ENCODE peak calls at places on chromosomes 1 and 21, in eight cellular contexts. T is GM13977, Q is AG09309, J is body of pancreas, U is astrocyte of the spinal cord, K is heart left ventricle, X is Peyer's patch, O is lower leg skin. F is an unnamed sample.

GRCh38 chr1:35269190-35269988 is 880 bp downstream of the ZMYM4 start:
- DNase-seq in K (no peak), O (no peak), J (no peak), Q (no peak), U (peak; percentile 13), T (no peak), X (no peak), F (no peak)

GRCh38 chr1:18282851-18283600 is 175.4 kb downstream of the IGSF21 start:
- DNase-seq in O (no peak), J (no peak), K (no peak), Q (no peak), T (peak; percentile 74), X (no peak), U (no peak), F (no peak)

GRCh38 chr1:2111674-2112035 is 61.4 kb downstream of the PRKCZ start:
- DNase-seq in J (no peak), O (no peak), T (no peak), K (no peak), Q (no peak), U (no peak), X (no peak), F (no peak)

GRCh38 chr1:173478099-173478555 is 992 bp downstream of the PRDX6 start:
- DNase-seq in U (peak; percentile 60), X (peak; percentile 49), T (peak; percentile 20), J (peak; percentile 82), Q (peak; percentile 50), K (peak; percentile 62), O (peak; percentile 91), F (peak; percentile 28)

GRCh38 chr1:86154581-86155060 is 2.0 kb downstream of the COL24A1 start:
- DNase-seq in O (peak; percentile 83), T (no peak), U (no peak), J (no peak), Q (peak; percentile 73), X (peak; percentile 49), K (peak; percentile 16), F (no peak)

GRCh38 chr1:84264961-84265360 is 36.5 kb upstream of the SAMD13 start:
- DNase-seq in K (no peak), X (no peak), U (no peak), O (no peak), Q (no peak), T (no peak), J (no peak), F (no peak)

GRCh38 chr1:53321776-53322602 is 5.9 kb downstream of the LRP8 start:
- DNase-seq in U (no peak), J (no peak), Q (no peak), O (no peak), K (no peak), X (no peak), T (no peak), F (no peak)

GRCh38 chr1:36497207-36497606 is 14.5 kb upstream of the CSF3R start:
- DNase-seq in Q (no peak), T (no peak), J (no peak), K (no peak), O (no peak), U (no peak), X (no peak), F (no peak)

GRCh38 chr1:174965006-174965971 is 34.5 kb upstream of the CACYBP start:
- DNase-seq in O (no peak), Q (peak; percentile 8), U (no peak), T (no peak), J (peak; percentile 26), K (no peak), X (no peak), F (no peak)

GRCh38 chr1:91755176-91755575 is 130.8 kb downstream of the TGFBR3 start:
- DNase-seq in Q (peak; percentile 57), U (no peak), X (no peak), O (peak; percentile 88), J (peak; percentile 28), K (peak; percentile 40), T (no peak), F (no peak)

GRCh38 chr1:67118191-67118590 is 16.6 kb downstream of the C1orf141 start:
- DNase-seq in T (no peak), Q (no peak), U (no peak), X (no peak), J (no peak), K (no peak), O (no peak), F (no peak)

GRCh38 chr1:198121058-198121829 is 35.6 kb upstream of the NEK7 start:
- DNase-seq in J (no peak), U (peak; percentile 90), T (no peak), X (no peak), Q (peak; percentile 47), O (no peak), K (no peak), F (no peak)

GRCh38 chr21:36729301-36729970 is 30.5 kb downstream of the SIM2 start:
- DNase-seq in X (no peak), O (peak; percentile 54), J (no peak), T (no peak), K (no peak), Q (no peak), U (no peak), F (no peak)

GRCh38 chr1:205983925-205984725 is 19.1 kb downstream of the RAB7B start:
- DNase-seq in T (peak; percentile 72), O (peak; percentile 92), U (peak; percentile 55), J (peak; percentile 86), X (peak; percentile 65), Q (no peak), K (peak; percentile 72), F (no peak)

GRCh38 chr1:223811634-223812101 is 34.1 kb downstream of the TP53BP2 start:
- DNase-seq in X (no peak), T (no peak), U (peak; percentile 61), J (no peak), O (no peak), Q (peak; percentile 16), K (no peak), F (no peak)

GRCh38 chr1:38728176-38728908 is 131.2 kb downstream of the RRAGC start:
- DNase-seq in J (peak; percentile 28), O (no peak), T (no peak), X (no peak), Q (peak; percentile 35), K (peak; percentile 62), U (peak; percentile 72), F (peak; percentile 29)

GRCh38 chr1:101257500-101258325 is 20.9 kb downstream of the S1PR1 start:
- DNase-seq in K (no peak), U (no peak), J (peak; percentile 61), T (no peak), Q (no peak), O (no peak), X (peak; percentile 49), F (no peak)

GRCh38 chr1:73472810-73473209 is 725.2 kb downstream of the LRRIQ3 start:
- DNase-seq in K (no peak), U (no peak), X (no peak), T (no peak), Q (no peak), J (no peak), O (no peak), F (no peak)

GRCh38 chr1:101520302-101520701 is 283.5 kb downstream of the S1PR1 start:
- DNase-seq in J (peak; percentile 9), Q (peak; percentile 3), K (no peak), T (peak; percentile 33), O (no peak), U (peak; percentile 44), X (no peak), F (no peak)

GRCh38 chr1:226308723-226309397 is at the start of gene LIN9:
- DNase-seq in T (peak; percentile 95), O (peak; percentile 98), X (peak; percentile 96), J (peak; percentile 88), K (peak; percentile 90), Q (peak; percentile 39), U (peak; percentile 92), F (peak; percentile 85)
- TF ChIP-seq CTCF in T (no peak), O (no peak), X (no peak), J (no peak), K (no peak), Q (no peak), U (peak; percentile 5), F (no peak)

GRCh38 chr1:170048515-170048914 is 26.0 kb downstream of the KIFAP3 start:
- DNase-seq in Q (no peak), X (no peak), K (no peak), O (no peak), J (no peak), T (no peak), U (no peak), F (no peak)

GRCh38 chr1:170049191-170049800 is 25.2 kb downstream of the KIFAP3 start:
- DNase-seq in Q (no peak), T (no peak), O (no peak), X (no peak), K (no peak), J (no peak), U (no peak), F (no peak)

GRCh38 chr1:170041423-170042207 is 32.9 kb downstream of the KIFAP3 start:
- DNase-seq in U (no peak), T (no peak), J (no peak), O (no peak), K (no peak), Q (no peak), X (no peak), F (no peak)

GRCh38 chr1:170044187-170044586 is 30.3 kb downstream of the KIFAP3 start:
- DNase-seq in K (no peak), T (no peak), X (no peak), J (no peak), U (no peak), Q (no peak), O (no peak), F (no peak)
- TF ChIP-seq CTCF in K (no peak), T (no peak), X (no peak), J (no peak), U (no peak), Q (no peak), O (no peak), F (no peak)

DNA sequence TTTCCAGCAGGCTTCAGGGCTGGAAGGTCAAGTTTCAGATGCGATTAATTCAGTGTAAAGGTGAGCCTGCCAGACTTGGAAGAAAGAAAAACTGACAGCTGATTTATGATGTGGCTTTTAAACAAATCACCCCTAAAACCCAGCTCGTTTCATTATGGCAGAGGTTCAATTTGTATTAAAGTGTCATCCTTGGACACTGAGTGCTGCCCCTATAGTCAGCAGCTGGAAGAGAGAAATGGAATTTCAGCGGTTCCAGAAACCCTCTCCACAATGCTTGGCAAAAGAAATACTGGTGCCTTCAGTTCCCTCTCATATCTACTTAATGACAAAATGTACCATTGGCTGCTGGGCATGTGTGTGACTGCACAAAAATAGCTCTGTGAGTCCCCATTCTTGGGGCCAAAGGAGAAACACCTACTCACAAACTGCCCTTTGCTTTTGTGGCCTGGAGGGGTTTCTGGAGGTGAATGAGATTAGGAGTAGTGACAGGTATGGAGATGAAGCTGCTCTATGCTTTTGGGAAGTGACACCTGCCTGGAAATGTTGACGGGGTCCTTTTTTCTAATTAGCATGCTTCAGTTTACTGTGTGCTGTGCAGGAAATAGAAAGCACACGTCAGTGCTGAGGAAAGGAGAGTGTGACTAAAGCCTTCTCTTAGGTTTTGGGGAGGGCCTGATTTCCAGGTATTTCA is 95.1 kb upstream of the TSPAN2 start:
- DNase-seq in O (no peak), K (no peak), J (no peak), U (no peak), T (no peak), X (no peak), Q (no peak), F (no peak)
- TF ChIP-seq CTCF in O (no peak), K (no peak), J (no peak), U (no peak), T (no peak), X (no peak), Q (no peak), F (no peak)

GRCh38 chr1:27581823-27582243 is 22.1 kb downstream of the AHDC1 start:
- DNase-seq in U (no peak), K (no peak), Q (no peak), T (no peak), X (no peak), O (no peak), J (no peak), F (no peak)
- TF ChIP-seq CTCF in U (no peak), K (no peak), Q (no peak), T (no peak), X (no peak), O (no peak), J (no peak), F (no peak)